ENCODE peak calls at places on chromosomes 3 and 15, in six cellular contexts. One of them, this sample, is unnamed.

GRCh38 chr3:34582054-34582453 is 783.6 kb downstream of the PDCD6IP start:
- DNase-seq in Peyer's patch: no peak
- DNase-seq in astrocyte: no peak
- DNase-seq in progenitor cell of endocrine pancreas: no peak
- DNase-seq in NAMALWA: no peak
- DNase-seq in stimulated activated CD4-positive, alpha-beta T cell treated with anti-CD3 and anti-CD28 coated beads, TNF-alpha, amount 100 ng/mL, for 48 hours: no peak
- DNase-seq in this sample: no peak

GRCh38 chr15:94456246-94456645 is 224.9 kb downstream of the MCTP2 start:
- DNase-seq in Peyer's patch: no peak
- DNase-seq in astrocyte: no peak
- DNase-seq in progenitor cell of endocrine pancreas: no peak
- DNase-seq in NAMALWA: no peak
- DNase-seq in stimulated activated CD4-positive, alpha-beta T cell treated with anti-CD3 and anti-CD28 coated beads, TNF-alpha, amount 100 ng/mL, for 48 hours: no peak
- DNase-seq in this sample: no peak

GRCh38 chr3:133330043-133330442 is 69.8 kb upstream of the BFSP2 start:
- DNase-seq in Peyer's patch: no peak
- DNase-seq in astrocyte: no peak
- DNase-seq in progenitor cell of endocrine pancreas: no peak
- DNase-seq in NAMALWA: no peak
- DNase-seq in stimulated activated CD4-positive, alpha-beta T cell treated with anti-CD3 and anti-CD28 coated beads, TNF-alpha, amount 100 ng/mL, for 48 hours: no peak
- DNase-seq in this sample: no peak

GRCh38 chr3:12286927-12287726 is 1.7 kb upstream of the PPARG start:
- DNase-seq in Peyer's patch: no peak
- DNase-seq in astrocyte: no peak
- DNase-seq in progenitor cell of endocrine pancreas: peak; percentile 33
- DNase-seq in NAMALWA: no peak
- DNase-seq in stimulated activated CD4-positive, alpha-beta T cell treated with anti-CD3 and anti-CD28 coated beads, TNF-alpha, amount 100 ng/mL, for 48 hours: no peak
- DNase-seq in this sample: peak; percentile 49

GRCh38 chr3:144590854-144591253 is 619.2 kb downstream of the DIPK2A start:
- DNase-seq in Peyer's patch: no peak
- DNase-seq in astrocyte: peak; percentile 84
- DNase-seq in progenitor cell of endocrine pancreas: no peak
- DNase-seq in NAMALWA: no peak
- DNase-seq in stimulated activated CD4-positive, alpha-beta T cell treated with anti-CD3 and anti-CD28 coated beads, TNF-alpha, amount 100 ng/mL, for 48 hours: no peak
- DNase-seq in this sample: no peak

GRCh38 chr15:101641894-101642293 is 10.3 kb downstream of the TM2D3 start:
- DNase-seq in Peyer's patch: no peak
- DNase-seq in astrocyte: no peak
- DNase-seq in progenitor cell of endocrine pancreas: no peak
- DNase-seq in NAMALWA: peak; percentile 72
- DNase-seq in stimulated activated CD4-positive, alpha-beta T cell treated with anti-CD3 and anti-CD28 coated beads, TNF-alpha, amount 100 ng/mL, for 48 hours: no peak
- DNase-seq in this sample: no peak

GRCh38 chr3:188884299-188885043 is 287.3 kb upstream of the TPRG1 start:
- DNase-seq in Peyer's patch: no peak
- DNase-seq in astrocyte: no peak
- DNase-seq in progenitor cell of endocrine pancreas: no peak
- DNase-seq in NAMALWA: no peak
- DNase-seq in stimulated activated CD4-positive, alpha-beta T cell treated with anti-CD3 and anti-CD28 coated beads, TNF-alpha, amount 100 ng/mL, for 48 hours: no peak
- DNase-seq in this sample: no peak

GRCh38 chr15:62816342-62817059 is 226.0 kb upstream of the TPM1 start:
- DNase-seq in Peyer's patch: no peak
- DNase-seq in astrocyte: peak; percentile 32
- DNase-seq in progenitor cell of endocrine pancreas: no peak
- DNase-seq in NAMALWA: no peak
- DNase-seq in stimulated activated CD4-positive, alpha-beta T cell treated with anti-CD3 and anti-CD28 coated beads, TNF-alpha, amount 100 ng/mL, for 48 hours: no peak
- DNase-seq in this sample: no peak

GRCh38 chr3:127193775-127194174 is 844 bp downstream of the PRR23E start:
- DNase-seq in Peyer's patch: no peak
- DNase-seq in astrocyte: no peak
- DNase-seq in progenitor cell of endocrine pancreas: no peak
- DNase-seq in NAMALWA: no peak
- DNase-seq in stimulated activated CD4-positive, alpha-beta T cell treated with anti-CD3 and anti-CD28 coated beads, TNF-alpha, amount 100 ng/mL, for 48 hours: no peak
- DNase-seq in this sample: no peak

GRCh38 chr15:36256258-36256825 is 323.1 kb upstream of the CDIN1 start:
- DNase-seq in Peyer's patch: no peak
- DNase-seq in astrocyte: no peak
- DNase-seq in progenitor cell of endocrine pancreas: no peak
- DNase-seq in NAMALWA: no peak
- DNase-seq in stimulated activated CD4-positive, alpha-beta T cell treated with anti-CD3 and anti-CD28 coated beads, TNF-alpha, amount 100 ng/mL, for 48 hours: no peak
- DNase-seq in this sample: no peak